ENCODE peak calls at places on chromosomes 16 and 17, in six cellular contexts. F is A549, N is mesenchymal stem cell, S is GM23248, T is neuronal stem cell, O is hepatocyte. X is an unnamed sample. For H3K4me1, the result is how much of the 10 kb centered on the place peaks cover.

GRCh38 chr17:16977932-16978331 is 6.0 kb upstream of the TNFRSF13B start:
- DNase-seq in S (peak), F (no peak), O (no peak), N (no peak), T (no peak), X (no peak)

GRCh38 chr17:49239963-49240362 is 9.4 kb upstream of the PHOSPHO1 start:
- DNase-seq in F (no peak), O (no peak), T (no peak), N (no peak), S (no peak), X (no peak)

GRCh38 chr17:78896091-78896833 is 6.7 kb downstream of the CEP295NL start:
- DNase-seq in S (no peak), T (no peak), O (no peak), N (no peak), F (no peak), X (no peak)

GRCh38 chr16:23354246-23354645 is 52.1 kb downstream of the SCNN1B start:
- DNase-seq in F (no peak), N (no peak), T (no peak), S (no peak), O (no peak), X (no peak)

GRCh38 chr17:77409282-77410161 is 268.8 kb downstream of the SEC14L1 start:
- DNase-seq in T (no peak), F (no peak), O (no peak), N (peak), S (peak), X (peak)

GRCh38 chr16:2520784-2521577 is 810 bp downstream of the AMDHD2 start:
- DNase-seq in F (no peak), N (peak), S (peak), O (peak), T (no peak), X (peak)

GRCh38 chr17:64281962-64282752 is 19.1 kb upstream of the TEX2 start:
- DNase-seq in S (peak), T (peak), F (peak), O (peak), N (peak), X (peak)

GRCh38 chr16:17784073-17784472 is 313.3 kb upstream of the XYLT1 start:
- DNase-seq in O (peak), N (no peak), S (peak), T (peak), F (no peak), X (peak)

GRCh38 chr17:63954402-63955063 is 18.2 kb downstream of the SCN4A start:
- DNase-seq in N (no peak), S (no peak), F (no peak), T (no peak), O (no peak), X (peak)

GRCh38 chr17:40779181-40779909 is 3.0 kb downstream of the KRT27 start:
- DNase-seq in F (peak), O (no peak), S (peak), T (no peak), N (no peak), X (no peak)

GRCh38 chr17:81898029-81898866 is 3.8 kb upstream of the NPB start:
- DNase-seq in T (no peak), N (peak), F (peak), S (peak), O (no peak), X (no peak)

GRCh38 chr16:25563700-25564099 is 128.1 kb upstream of the HS3ST4 start:
- DNase-seq in F (no peak), N (no peak), O (no peak), S (no peak), T (no peak), X (no peak)

GRCh38 chr17:60165976-60166375 is 16.2 kb downstream of the CA4 start:
- DNase-seq in S (no peak), N (no peak), O (peak), T (no peak), F (no peak), X (no peak)

GRCh38 chr17:45414997-45415881 is 17.4 kb downstream of the ARHGAP27 start:
- DNase-seq in N (no peak), O (no peak), F (no peak), T (no peak), S (no peak), X (no peak)

DNA sequence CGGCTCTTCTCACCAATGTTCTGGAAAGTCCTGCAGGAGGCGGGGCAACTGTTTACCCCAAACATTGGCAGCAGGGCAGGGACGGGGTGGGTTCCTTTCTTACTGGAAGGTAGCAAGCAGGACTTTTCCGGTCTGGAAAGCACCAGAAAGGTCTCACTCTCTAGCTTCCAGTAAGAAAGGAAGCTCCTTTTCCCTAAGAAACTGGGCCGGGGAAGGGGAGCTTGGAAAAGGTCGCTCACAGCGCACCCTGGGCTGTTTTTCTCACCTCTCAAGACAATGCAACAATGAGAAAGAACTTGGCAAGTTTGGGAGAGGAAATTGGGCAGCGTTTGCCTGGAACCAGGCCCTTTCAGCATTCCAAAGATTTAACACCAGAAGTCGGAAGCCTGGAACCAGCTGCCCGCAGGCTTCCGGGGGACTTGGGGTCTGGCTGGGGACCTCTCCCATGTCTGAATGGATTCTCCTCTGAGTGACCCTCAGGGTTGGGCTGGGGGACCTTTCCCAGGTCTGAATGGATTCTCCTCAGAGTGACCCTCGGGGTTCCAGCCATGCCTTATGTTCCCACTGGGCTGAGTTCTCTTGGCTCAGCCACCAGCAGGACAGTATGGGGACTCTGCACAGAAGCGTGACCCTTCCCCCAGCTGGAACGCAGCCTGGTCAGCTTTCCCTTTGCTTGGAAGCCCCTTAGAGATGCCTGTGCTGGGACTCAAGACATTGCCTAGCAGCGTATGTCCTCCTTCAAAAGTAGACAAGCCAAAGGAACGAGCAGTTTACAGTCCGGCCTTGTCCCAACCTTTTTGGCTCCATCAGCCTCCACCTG is 166.5 kb upstream of the PLCG2 start:
- DNase-seq in F (no peak), O (no peak), S (peak), N (no peak), T (no peak), X (no peak)
- H3K4me1 ChIP-seq in F (under half), O (under half), S (under half), N (under half), T (under half), X (under half)

DNA sequence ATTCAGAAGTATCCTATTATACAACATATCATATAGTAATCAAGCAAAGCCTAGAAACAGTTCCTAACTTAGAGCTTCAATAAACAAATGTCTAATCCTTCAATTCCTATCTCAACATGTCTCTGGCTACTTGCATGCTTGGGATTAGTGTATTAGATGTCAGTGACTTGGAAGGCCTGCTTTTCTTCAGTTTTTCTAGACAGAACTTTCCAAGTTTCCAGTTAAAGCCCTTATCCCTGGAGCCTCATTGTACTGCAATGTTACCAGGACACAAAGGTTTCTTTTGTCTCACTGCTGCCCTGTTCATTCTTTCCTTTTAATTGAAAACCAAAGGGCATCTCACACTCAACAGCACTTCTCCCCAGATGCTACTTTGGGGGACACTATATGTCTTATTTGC is 16.5 kb downstream of the PSME3IP1 start:
- DNase-seq in F (no peak), N (peak), S (no peak), O (no peak), T (peak), X (no peak)
- H3K4me2 ChIP-seq in F (no peak), N (no peak), S (no peak), O (no peak), T (no peak), X (no peak)

GRCh38 chr17:67290994-67291362 is 46.0 kb upstream of the HELZ start:
- DNase-seq in F (no peak), T (no peak), N (no peak), S (no peak), O (no peak), X (no peak)

GRCh38 chr17:67293251-67294203 is 48.5 kb upstream of the HELZ start:
- DNase-seq in N (peak), F (peak), T (peak), S (peak), O (peak), X (peak)

GRCh38 chr17:67294451-67295199 is 49.6 kb upstream of the HELZ start:
- DNase-seq in T (no peak), N (no peak), F (no peak), S (no peak), O (no peak), X (no peak)

GRCh38 chr17:67289174-67289876 is 44.3 kb upstream of the HELZ start:
- DNase-seq in N (no peak), T (no peak), O (peak), F (no peak), S (peak), X (peak)

GRCh38 chr17:67290244-67290993 is 45.4 kb upstream of the HELZ start:
- DNase-seq in N (no peak), O (no peak), S (no peak), F (no peak), T (no peak), X (no peak)
- H3K4me1 ChIP-seq in N (under half), O (under half), S (under half), F (under half), T (under half), X (under half)

DNA sequence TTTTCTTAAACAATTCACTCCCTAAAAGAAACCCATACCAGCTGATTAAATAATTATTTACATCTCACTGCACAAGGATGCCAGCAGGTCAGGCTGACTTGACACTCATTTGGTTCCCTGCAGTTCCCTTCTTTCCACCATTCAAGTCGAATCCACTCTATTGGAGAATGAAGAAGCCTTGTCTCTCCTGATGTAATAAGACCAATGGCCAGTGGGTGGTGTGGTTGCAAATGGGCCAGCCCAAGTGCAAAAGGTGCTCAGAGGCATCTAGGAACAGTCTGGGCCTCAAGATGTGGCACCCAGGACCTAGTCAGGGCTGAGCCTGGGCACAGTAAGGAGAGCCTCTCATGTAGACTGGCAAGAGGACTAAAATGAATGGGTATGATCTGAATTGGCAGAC is 9.3 kb downstream of the C16orf78 start:
- DNase-seq in F (no peak), S (no peak), T (peak), O (no peak), N (no peak), X (peak)
- H3K4me2 ChIP-seq in F (no peak), S (no peak), T (no peak), O (no peak), N (no peak), X (no peak)

GRCh38 chr16:10500582-10500981 is 79.8 kb downstream of the EMP2 start:
- DNase-seq in O (no peak), F (no peak), T (no peak), S (no peak), N (no peak), X (no peak)
- H3K4me1 ChIP-seq in O (under half), F (under half), T (under half), S (under half), N (under half), X (under half)

GRCh38 chr17:55845385-55845784 is 94.5 kb downstream of the PCTP start:
- DNase-seq in S (peak), F (peak), O (peak), T (peak), N (peak), X (no peak)
- H3K4me2 ChIP-seq in S (peak), F (peak), O (peak), T (peak), N (peak), X (no peak)

GRCh38 chr16:921321-921905 is 49.4 kb downstream of the LMF1 start:
- DNase-seq in S (no peak), F (no peak), O (no peak), N (no peak), T (no peak), X (no peak)

GRCh38 chr16:920722-921121 is 50.1 kb downstream of the LMF1 start:
- DNase-seq in O (no peak), F (no peak), T (no peak), S (peak), N (peak), X (no peak)

GRCh38 chr16:923184-923583 is 47.6 kb downstream of the LMF1 start:
- DNase-seq in T (no peak), O (no peak), N (no peak), F (no peak), S (no peak), X (no peak)

GRCh38 chr16:924063-924462 is 46.7 kb downstream of the LMF1 start:
- DNase-seq in F (no peak), S (no peak), T (no peak), O (no peak), N (peak), X (no peak)

GRCh38 chr16:922051-922450 is 48.7 kb downstream of the LMF1 start:
- DNase-seq in S (no peak), O (no peak), F (no peak), N (no peak), T (no peak), X (no peak)
- H3K4me1 ChIP-seq in S (under half), O (under half), F (under half), N (under half), T (under half), X (under half)

DNA sequence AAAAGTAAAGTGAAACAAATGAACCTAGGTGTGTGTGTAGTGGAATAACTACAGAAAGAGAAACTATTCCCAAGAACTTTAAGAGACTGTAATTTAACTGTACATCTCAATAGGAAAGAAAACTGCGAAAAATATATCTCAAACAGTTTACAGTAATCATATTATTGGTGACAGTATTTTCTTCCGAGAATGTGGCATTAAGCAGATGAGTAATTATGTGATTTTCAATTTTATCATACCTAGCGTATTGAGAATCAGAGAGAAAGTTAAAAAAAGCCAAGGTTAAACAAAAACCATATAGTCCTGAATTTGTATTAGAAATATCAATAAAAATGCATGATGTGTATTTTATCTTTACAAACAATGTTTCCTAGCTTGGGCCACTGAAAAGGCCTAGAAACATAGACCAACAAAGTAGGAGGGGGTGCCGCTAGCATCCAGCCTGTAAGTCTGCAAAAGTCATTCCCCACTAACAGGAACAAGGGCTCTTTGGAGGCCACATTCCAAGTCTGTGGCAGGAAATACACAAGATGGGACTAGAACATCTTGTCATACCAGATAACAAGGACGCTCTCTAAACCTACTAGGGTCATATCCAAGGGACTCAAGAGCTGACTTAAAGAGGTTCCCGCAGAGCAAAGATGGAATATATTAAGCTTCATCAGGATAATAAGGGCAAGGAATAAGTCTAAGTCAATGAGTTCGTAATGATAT is 20.5 kb downstream of the RNF157 start:
- DNase-seq in N (no peak), O (no peak), T (no peak), F (no peak), S (no peak), X (no peak)
- H3K4me2 ChIP-seq in N (no peak), O (no peak), T (no peak), F (no peak), S (no peak), X (no peak)

X was measured in OCI-LY7.